ENCODE peak calls at places on chromosome 9, in seven cellular contexts. G, R, C, W, O, Z and D are unnamed samples.

GRCh38 chr9:106110483-106110882 is 416.1 kb downstream of the TMEM38B start:
- DNase-seq in G (no peak), O (no peak), W (no peak), R (no peak), Z (no peak), C (no peak), D (no peak)

GRCh38 chr9:120921751-120922181 is 4.8 kb downstream of the TRAF1 start:
- DNase-seq in Z (no peak), R (no peak), W (no peak), G (no peak), O (no peak), C (no peak), D (no peak)

GRCh38 chr9:123569343-123569694 is 213.3 kb downstream of the CRB2 start:
- DNase-seq in C (peak; percentile 26), W (no peak), R (no peak), O (no peak), G (no peak), Z (no peak), D (no peak)

GRCh38 chr9:15543033-15543791 is 9.6 kb upstream of the CCDC171 start:
- DNase-seq in R (no peak), G (no peak), Z (no peak), O (no peak), C (peak; percentile 5), W (no peak), D (peak; percentile 46)

GRCh38 chr9:14440062-14440461 is 126.1 kb upstream of the NFIB start:
- DNase-seq in Z (no peak), O (no peak), G (no peak), C (no peak), W (no peak), R (no peak), D (no peak)

GRCh38 chr9:30103647-30104394 is 2280.6 kb upstream of the ACO1 start:
- DNase-seq in O (no peak), W (no peak), G (no peak), C (no peak), R (no peak), Z (no peak), D (no peak)

GRCh38 chr9:16668906-16669305 is 201.6 kb downstream of the BNC2 start:
- DNase-seq in C (peak; percentile 58), O (no peak), R (no peak), W (no peak), Z (no peak), G (no peak), D (no peak)

GRCh38 chr9:38008168-38009034 is 60.6 kb downstream of the SHB start:
- DNase-seq in C (peak; percentile 92), Z (peak; percentile 94), R (no peak), G (peak; percentile 27), O (peak; percentile 97), W (peak; percentile 50), D (peak; percentile 93)

GRCh38 chr9:68690088-68690487 is 15.0 kb upstream of the PIP5K1B start:
- DNase-seq in R (no peak), G (no peak), Z (peak; percentile 56), W (peak; percentile 14), O (no peak), C (peak; percentile 31), D (no peak)

GRCh38 chr9:105710638-105711037 is 16.3 kb downstream of the TMEM38B start:
- DNase-seq in C (no peak), Z (no peak), G (no peak), O (peak; percentile 8), W (no peak), R (no peak), D (no peak)

GRCh38 chr9:88174324-88174723 is 36.0 kb upstream of the SPATA31C2 start:
- DNase-seq in O (no peak), C (no peak), G (no peak), W (no peak), Z (no peak), R (no peak), D (no peak)

GRCh38 chr9:135711411-135711810 is 9.4 kb downstream of the KCNT1 start:
- DNase-seq in W (no peak), R (no peak), G (no peak), O (no peak), C (no peak), Z (no peak), D (no peak)